ENCODE peak calls at places on chromosome 1, in five cellular contexts. One of them, this sample, is unnamed.

GRCh38 chr1:20666804-20667203 is 5.6 kb upstream of the DDOST start:
- DNase-seq in IMR-90: peak; percentile 11
- DNase-seq in GM06990: no peak
- DNase-seq in OCI-LY7: peak; percentile 68
- DNase-seq in psoas muscle: no peak
- DNase-seq in this sample: no peak

GRCh38 chr1:116873680-116874271 is 35.9 kb upstream of the PTGFRN start:
- DNase-seq in IMR-90: no peak
- DNase-seq in GM06990: no peak
- DNase-seq in OCI-LY7: no peak
- DNase-seq in psoas muscle: no peak
- DNase-seq in this sample: no peak

GRCh38 chr1:152141971-152142584 is 16.9 kb downstream of the RPTN start:
- DNase-seq in IMR-90: peak; percentile 54
- DNase-seq in GM06990: no peak
- DNase-seq in OCI-LY7: peak; percentile 24
- DNase-seq in psoas muscle: no peak
- DNase-seq in this sample: no peak

GRCh38 chr1:36657826-36658225 is 175.1 kb upstream of the CSF3R start:
- DNase-seq in IMR-90: no peak
- DNase-seq in GM06990: no peak
- DNase-seq in OCI-LY7: no peak
- DNase-seq in psoas muscle: no peak
- DNase-seq in this sample: no peak

GRCh38 chr1:76015478-76016103 is 59.0 kb upstream of the ST6GALNAC3 start:
- DNase-seq in IMR-90: no peak
- DNase-seq in GM06990: no peak
- DNase-seq in OCI-LY7: no peak
- DNase-seq in psoas muscle: no peak
- DNase-seq in this sample: no peak

GRCh38 chr1:154104433-154105082 is 50.3 kb downstream of the NUP210L start:
- DNase-seq in IMR-90: no peak
- DNase-seq in GM06990: no peak
- DNase-seq in OCI-LY7: peak; percentile 20
- DNase-seq in psoas muscle: no peak
- DNase-seq in this sample: no peak

GRCh38 chr1:221439008-221439733 is 302.7 kb downstream of the DUSP10 start:
- DNase-seq in IMR-90: peak; percentile 96
- DNase-seq in GM06990: peak; percentile 26
- DNase-seq in OCI-LY7: no peak
- DNase-seq in psoas muscle: no peak
- DNase-seq in this sample: no peak

GRCh38 chr1:231625975-231626534 is 535 bp upstream of the DISC1 start:
- DNase-seq in IMR-90: no peak
- DNase-seq in GM06990: no peak
- DNase-seq in OCI-LY7: no peak
- DNase-seq in psoas muscle: no peak
- DNase-seq in this sample: no peak

GRCh38 chr1:161198206-161198876 is 513 bp downstream of the ADAMTS4 start:
- DNase-seq in IMR-90: no peak
- DNase-seq in GM06990: no peak
- DNase-seq in OCI-LY7: no peak
- DNase-seq in psoas muscle: peak; percentile 76
- DNase-seq in this sample: no peak

GRCh38 chr1:114561333-114561732 is 20.1 kb downstream of the BCAS2 start:
- DNase-seq in IMR-90: no peak
- DNase-seq in GM06990: no peak
- DNase-seq in OCI-LY7: no peak
- DNase-seq in psoas muscle: no peak
- DNase-seq in this sample: no peak

GRCh38 chr1:171160181-171160580 is 24.9 kb upstream of the FMO2 start:
- DNase-seq in IMR-90: no peak
- DNase-seq in GM06990: no peak
- DNase-seq in OCI-LY7: no peak
- DNase-seq in psoas muscle: no peak
- DNase-seq in this sample: no peak

GRCh38 chr1:76147917-76148316 is 73.4 kb downstream of the ST6GALNAC3 start:
- DNase-seq in IMR-90: no peak
- DNase-seq in GM06990: no peak
- DNase-seq in OCI-LY7: no peak
- DNase-seq in psoas muscle: no peak
- DNase-seq in this sample: no peak

GRCh38 chr1:150829751-150830150 is 21.7 kb upstream of the CTSK start:
- DNase-seq in IMR-90: no peak
- DNase-seq in GM06990: no peak
- DNase-seq in OCI-LY7: no peak
- DNase-seq in psoas muscle: no peak
- DNase-seq in this sample: no peak

GRCh38 chr1:204350857-204351573 is 8.7 kb downstream of the PLEKHA6 start:
- DNase-seq in IMR-90: peak; percentile 81
- DNase-seq in GM06990: no peak
- DNase-seq in OCI-LY7: peak; percentile 17
- DNase-seq in psoas muscle: peak; percentile 81
- DNase-seq in this sample: peak; percentile 79

GRCh38 chr1:168159979-168160378 is 18.8 kb upstream of the TIPRL start:
- DNase-seq in IMR-90: no peak
- DNase-seq in GM06990: no peak
- DNase-seq in OCI-LY7: no peak
- DNase-seq in psoas muscle: no peak
- DNase-seq in this sample: no peak

GRCh38 chr1:117051224-117052064 is 8.7 kb upstream of the TTF2 start:
- DNase-seq in IMR-90: no peak
- DNase-seq in GM06990: no peak
- DNase-seq in OCI-LY7: peak; percentile 24
- DNase-seq in psoas muscle: no peak
- DNase-seq in this sample: no peak

GRCh38 chr1:57018119-57018518 is 52.3 kb upstream of the C8B start:
- DNase-seq in IMR-90: no peak
- DNase-seq in GM06990: no peak
- DNase-seq in OCI-LY7: no peak
- DNase-seq in psoas muscle: no peak
- DNase-seq in this sample: no peak

GRCh38 chr1:170711682-170712081 is 47.8 kb downstream of the PRRX1 start:
- DNase-seq in IMR-90: peak; percentile 95
- DNase-seq in GM06990: no peak
- DNase-seq in OCI-LY7: no peak
- DNase-seq in psoas muscle: no peak
- DNase-seq in this sample: no peak

GRCh38 chr1:20124451-20125057 is 5.2 kb upstream of the PLA2G2D start:
- DNase-seq in IMR-90: peak; percentile 65
- DNase-seq in GM06990: peak; percentile 36
- DNase-seq in OCI-LY7: no peak
- DNase-seq in psoas muscle: no peak
- DNase-seq in this sample: no peak

GRCh38 chr1:54848134-54848948 is 38.7 kb downstream of the DHCR24 start:
- DNase-seq in IMR-90: no peak
- DNase-seq in GM06990: no peak
- DNase-seq in OCI-LY7: no peak
- DNase-seq in psoas muscle: no peak
- DNase-seq in this sample: no peak

GRCh38 chr1:3516911-3517310 is 62.4 kb downstream of the ARHGEF16 start:
- DNase-seq in IMR-90: no peak
- DNase-seq in GM06990: no peak
- DNase-seq in OCI-LY7: no peak
- DNase-seq in psoas muscle: no peak
- DNase-seq in this sample: no peak

GRCh38 chr1:18297896-18298648 is 182.7 kb upstream of the KLHDC7A start:
- DNase-seq in IMR-90: no peak
- DNase-seq in GM06990: no peak
- DNase-seq in OCI-LY7: no peak
- DNase-seq in psoas muscle: no peak
- DNase-seq in this sample: no peak

GRCh38 chr1:209899948-209900347 is 38.1 kb upstream of the SYT14 start:
- DNase-seq in IMR-90: no peak
- DNase-seq in GM06990: no peak
- DNase-seq in OCI-LY7: peak; percentile 24
- DNase-seq in psoas muscle: no peak
- DNase-seq in this sample: no peak

GRCh38 chr1:198937231-198938031 is 298.6 kb downstream of the PTPRC start:
- DNase-seq in IMR-90: peak; percentile 95
- DNase-seq in GM06990: peak; percentile 69
- DNase-seq in OCI-LY7: peak; percentile 94
- DNase-seq in psoas muscle: no peak
- DNase-seq in this sample: no peak

GRCh38 chr1:26584022-26584485 is 54.5 kb downstream of the RPS6KA1 start:
- DNase-seq in IMR-90: no peak
- DNase-seq in GM06990: no peak
- DNase-seq in OCI-LY7: peak; percentile 37
- DNase-seq in psoas muscle: no peak
- DNase-seq in this sample: no peak

GRCh38 chr1:214439352-214440119 is 111.9 kb downstream of the PTPN14 start:
- DNase-seq in IMR-90: peak; percentile 97
- DNase-seq in GM06990: peak; percentile 49
- DNase-seq in OCI-LY7: no peak
- DNase-seq in psoas muscle: no peak
- DNase-seq in this sample: no peak

GRCh38 chr1:240415532-240415931 is 196.4 kb downstream of the GREM2 start:
- DNase-seq in IMR-90: peak; percentile 33
- DNase-seq in GM06990: no peak
- DNase-seq in OCI-LY7: no peak
- DNase-seq in psoas muscle: no peak
- DNase-seq in this sample: no peak

GRCh38 chr1:205301220-205301821 is 20.2 kb downstream of the NUAK2 start:
- DNase-seq in IMR-90: peak; percentile 97
- DNase-seq in GM06990: peak; percentile 43
- DNase-seq in OCI-LY7: peak; percentile 92
- DNase-seq in psoas muscle: no peak
- DNase-seq in this sample: peak; percentile 82

GRCh38 chr1:86769065-86769464 is 64.7 kb downstream of the SH3GLB1 start:
- DNase-seq in IMR-90: no peak
- DNase-seq in GM06990: no peak
- DNase-seq in OCI-LY7: no peak
- DNase-seq in psoas muscle: no peak
- DNase-seq in this sample: no peak
- TF ChIP-seq CTCF in IMR-90: no peak
- TF ChIP-seq CTCF in GM06990: no peak
- TF ChIP-seq CTCF in OCI-LY7: no peak
- TF ChIP-seq CTCF in psoas muscle: no peak
- TF ChIP-seq CTCF in this sample: no peak

GRCh38 chr1:38022810-38023209 is 10.3 kb downstream of the UTP11 start:
- DNase-seq in IMR-90: no peak
- DNase-seq in GM06990: no peak
- DNase-seq in OCI-LY7: no peak
- DNase-seq in psoas muscle: peak; percentile 24
- DNase-seq in this sample: no peak

GRCh38 chr1:38021969-38022368 is 9.4 kb downstream of the UTP11 start:
- DNase-seq in IMR-90: no peak
- DNase-seq in GM06990: no peak
- DNase-seq in OCI-LY7: no peak
- DNase-seq in psoas muscle: peak; percentile 19
- DNase-seq in this sample: no peak

GRCh38 chr1:38020361-38020760 is 7.8 kb downstream of the UTP11 start:
- DNase-seq in IMR-90: peak; percentile 40
- DNase-seq in GM06990: no peak
- DNase-seq in OCI-LY7: no peak
- DNase-seq in psoas muscle: no peak
- DNase-seq in this sample: no peak

GRCh38 chr1:38015978-38016640 is 3.6 kb downstream of the UTP11 start:
- DNase-seq in IMR-90: peak; percentile 35
- DNase-seq in GM06990: no peak
- DNase-seq in OCI-LY7: no peak
- DNase-seq in psoas muscle: peak; percentile 92
- DNase-seq in this sample: no peak

GRCh38 chr1:38018864-38019343 is 6.4 kb downstream of the UTP11 start:
- DNase-seq in IMR-90: peak; percentile 60
- DNase-seq in GM06990: no peak
- DNase-seq in OCI-LY7: peak; percentile 60
- DNase-seq in psoas muscle: no peak
- DNase-seq in this sample: no peak
- TF ChIP-seq CTCF in IMR-90: peak; percentile 81
- TF ChIP-seq CTCF in GM06990: peak; percentile 54
- TF ChIP-seq CTCF in OCI-LY7: peak; percentile 89
- TF ChIP-seq CTCF in psoas muscle: peak; percentile 67
- TF ChIP-seq CTCF in this sample: no peak

GRCh38 chr1:243890576-243890975 is 40.5 kb upstream of the AKT3 start:
- DNase-seq in IMR-90: peak; percentile 72
- DNase-seq in GM06990: no peak
- DNase-seq in OCI-LY7: no peak
- DNase-seq in psoas muscle: no peak
- DNase-seq in this sample: no peak

GRCh38 chr1:243898278-243898677 is 48.2 kb upstream of the AKT3 start:
- DNase-seq in IMR-90: no peak
- DNase-seq in GM06990: no peak
- DNase-seq in OCI-LY7: no peak
- DNase-seq in psoas muscle: no peak
- DNase-seq in this sample: no peak

GRCh38 chr1:243902100-243902499 is 52.1 kb upstream of the AKT3 start:
- DNase-seq in IMR-90: no peak
- DNase-seq in GM06990: no peak
- DNase-seq in OCI-LY7: no peak
- DNase-seq in psoas muscle: no peak
- DNase-seq in this sample: no peak

DNA sequence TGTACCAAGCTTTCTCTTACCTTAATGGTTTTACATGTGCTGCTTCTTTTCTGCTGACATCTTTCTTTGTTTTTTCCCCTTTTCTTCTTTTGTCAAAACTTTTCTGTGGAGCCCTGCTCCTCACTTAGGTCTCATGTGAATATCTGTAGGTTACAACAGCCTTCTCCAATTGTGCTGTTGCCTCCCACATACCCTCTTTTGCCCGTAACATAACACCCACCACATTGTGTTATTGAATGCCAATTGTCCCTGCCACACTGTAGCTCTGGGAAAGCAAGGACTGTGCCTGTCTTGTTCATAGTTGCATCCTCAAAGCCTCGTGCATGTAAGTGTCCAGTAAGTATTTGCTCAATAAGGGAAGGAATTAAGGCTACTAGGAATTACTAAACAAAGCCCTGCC is 46.3 kb upstream of the AKT3 start:
- DNase-seq in IMR-90: no peak
- DNase-seq in GM06990: no peak
- DNase-seq in OCI-LY7: no peak
- DNase-seq in psoas muscle: no peak
- DNase-seq in this sample: no peak
- TF ChIP-seq CTCF in IMR-90: no peak
- TF ChIP-seq CTCF in GM06990: no peak
- TF ChIP-seq CTCF in OCI-LY7: no peak
- TF ChIP-seq CTCF in psoas muscle: no peak
- TF ChIP-seq CTCF in this sample: no peak

GRCh38 chr1:15124362-15125100 is 29.0 kb upstream of the TMEM51 start:
- DNase-seq in IMR-90: no peak
- DNase-seq in GM06990: no peak
- DNase-seq in OCI-LY7: no peak
- DNase-seq in psoas muscle: no peak
- DNase-seq in this sample: no peak

GRCh38 chr1:15123298-15123697 is 30.2 kb upstream of the TMEM51 start:
- DNase-seq in IMR-90: no peak
- DNase-seq in GM06990: no peak
- DNase-seq in OCI-LY7: no peak
- DNase-seq in psoas muscle: no peak
- DNase-seq in this sample: no peak

GRCh38 chr1:15123925-15124324 is 29.6 kb upstream of the TMEM51 start:
- DNase-seq in IMR-90: no peak
- DNase-seq in GM06990: no peak
- DNase-seq in OCI-LY7: no peak
- DNase-seq in psoas muscle: no peak
- DNase-seq in this sample: no peak

GRCh38 chr1:15120251-15120945 is 33.1 kb upstream of the TMEM51 start:
- DNase-seq in IMR-90: no peak
- DNase-seq in GM06990: no peak
- DNase-seq in OCI-LY7: no peak
- DNase-seq in psoas muscle: no peak
- DNase-seq in this sample: no peak

GRCh38 chr1:15122331-15122730 is 31.2 kb upstream of the TMEM51 start:
- DNase-seq in IMR-90: no peak
- DNase-seq in GM06990: no peak
- DNase-seq in OCI-LY7: no peak
- DNase-seq in psoas muscle: no peak
- DNase-seq in this sample: no peak
- TF ChIP-seq CTCF in IMR-90: no peak
- TF ChIP-seq CTCF in GM06990: no peak
- TF ChIP-seq CTCF in OCI-LY7: no peak
- TF ChIP-seq CTCF in psoas muscle: no peak
- TF ChIP-seq CTCF in this sample: no peak